ENCODE peak calls at places on chromosome 2, in ten cellular contexts. One of them, this sample, is unnamed.

GRCh38 chr2:165897741-165898140 is 55.8 kb downstream of the TTC21B start:
- DNase-seq in heart right ventricle: no peak
- DNase-seq in T-helper 1 cell: no peak
- DNase-seq in ELR: no peak
- DNase-seq in mesendoderm: no peak
- DNase-seq in cerebellum: no peak
- DNase-seq in NCI-H524: no peak
- DNase-seq in stomach: no peak
- DNase-seq in NCI-H774: no peak
- DNase-seq in WTC11: no peak
- DNase-seq in this sample: no peak

GRCh38 chr2:202269585-202269984 is 4.0 kb downstream of the NOP58 start:
- DNase-seq in ELR: peak; percentile 29
- DNase-seq in heart right ventricle: no peak
- DNase-seq in cerebellum: no peak
- DNase-seq in mesendoderm: no peak
- DNase-seq in WTC11: no peak
- DNase-seq in T-helper 1 cell: no peak
- DNase-seq in NCI-H524: no peak
- DNase-seq in NCI-H774: no peak
- DNase-seq in stomach: no peak
- DNase-seq in this sample: no peak

GRCh38 chr2:240138275-240138984 is 2.0 kb downstream of the OTOS start:
- DNase-seq in cerebellum: no peak
- DNase-seq in ELR: peak; percentile 61
- DNase-seq in mesendoderm: no peak
- DNase-seq in NCI-H774: no peak
- DNase-seq in T-helper 1 cell: no peak
- DNase-seq in stomach: no peak
- DNase-seq in WTC11: no peak
- DNase-seq in heart right ventricle: no peak
- DNase-seq in NCI-H524: no peak
- DNase-seq in this sample: no peak

GRCh38 chr2:220893411-220893810 is 678.7 kb downstream of the EPHA4 start:
- DNase-seq in heart right ventricle: no peak
- DNase-seq in mesendoderm: peak; percentile 78
- DNase-seq in NCI-H774: no peak
- DNase-seq in ELR: no peak
- DNase-seq in T-helper 1 cell: no peak
- DNase-seq in WTC11: no peak
- DNase-seq in cerebellum: no peak
- DNase-seq in NCI-H524: peak; percentile 33
- DNase-seq in stomach: no peak
- DNase-seq in this sample: no peak

GRCh38 chr2:146981921-146982320 is 862.9 kb upstream of the ACVR2A start:
- DNase-seq in cerebellum: no peak
- DNase-seq in heart right ventricle: no peak
- DNase-seq in NCI-H774: no peak
- DNase-seq in mesendoderm: no peak
- DNase-seq in ELR: no peak
- DNase-seq in NCI-H524: no peak
- DNase-seq in stomach: no peak
- DNase-seq in T-helper 1 cell: no peak
- DNase-seq in WTC11: no peak
- DNase-seq in this sample: no peak

GRCh38 chr2:71614976-71615768 is 161.8 kb downstream of the DYSF start:
- DNase-seq in T-helper 1 cell: no peak
- DNase-seq in NCI-H774: no peak
- DNase-seq in cerebellum: peak; percentile 84
- DNase-seq in ELR: no peak
- DNase-seq in mesendoderm: no peak
- DNase-seq in heart right ventricle: peak; percentile 91
- DNase-seq in WTC11: peak; percentile 5
- DNase-seq in NCI-H524: no peak
- DNase-seq in stomach: peak; percentile 34
- DNase-seq in this sample: peak; percentile 77

GRCh38 chr2:9474361-9475117 is at the start of gene IAH1:
- DNase-seq in heart right ventricle: peak; percentile 40
- DNase-seq in cerebellum: peak; percentile 87
- DNase-seq in NCI-H524: no peak
- DNase-seq in stomach: peak; percentile 63
- DNase-seq in mesendoderm: peak; percentile 36
- DNase-seq in NCI-H774: peak; percentile 25
- DNase-seq in ELR: peak; percentile 53
- DNase-seq in T-helper 1 cell: peak; percentile 65
- DNase-seq in WTC11: peak; percentile 27
- DNase-seq in this sample: peak; percentile 53

GRCh38 chr2:196718394-196718793 is 78.9 kb downstream of the CCDC150 start:
- DNase-seq in NCI-H774: no peak
- DNase-seq in heart right ventricle: no peak
- DNase-seq in NCI-H524: peak; percentile 31
- DNase-seq in cerebellum: no peak
- DNase-seq in mesendoderm: peak; percentile 11
- DNase-seq in T-helper 1 cell: no peak
- DNase-seq in ELR: no peak
- DNase-seq in WTC11: no peak
- DNase-seq in stomach: no peak
- DNase-seq in this sample: no peak

GRCh38 chr2:199463000-199463692 is 5.4 kb upstream of the SATB2 start:
- DNase-seq in NCI-H524: peak; percentile 50
- DNase-seq in stomach: peak; percentile 71
- DNase-seq in cerebellum: peak; percentile 50
- DNase-seq in ELR: peak; percentile 83
- DNase-seq in WTC11: peak; percentile 87
- DNase-seq in heart right ventricle: peak; percentile 44
- DNase-seq in NCI-H774: no peak
- DNase-seq in mesendoderm: peak; percentile 78
- DNase-seq in T-helper 1 cell: no peak
- DNase-seq in this sample: no peak

GRCh38 chr2:171334171-171334570 is 99.6 kb downstream of the METTL8 start:
- DNase-seq in NCI-H524: no peak
- DNase-seq in cerebellum: no peak
- DNase-seq in WTC11: no peak
- DNase-seq in T-helper 1 cell: no peak
- DNase-seq in ELR: no peak
- DNase-seq in NCI-H774: no peak
- DNase-seq in mesendoderm: no peak
- DNase-seq in stomach: peak; percentile 36
- DNase-seq in heart right ventricle: no peak
- DNase-seq in this sample: no peak

GRCh38 chr2:120988051-120988707 is 252.5 kb downstream of the GLI2 start:
- DNase-seq in T-helper 1 cell: no peak
- DNase-seq in ELR: no peak
- DNase-seq in mesendoderm: no peak
- DNase-seq in NCI-H524: no peak
- DNase-seq in heart right ventricle: no peak
- DNase-seq in NCI-H774: no peak
- DNase-seq in cerebellum: no peak
- DNase-seq in WTC11: no peak
- DNase-seq in stomach: peak; percentile 20
- DNase-seq in this sample: no peak

GRCh38 chr2:202072226-202072625 is 829 bp upstream of the KIAA2012 start:
- DNase-seq in NCI-H524: no peak
- DNase-seq in heart right ventricle: no peak
- DNase-seq in WTC11: no peak
- DNase-seq in NCI-H774: no peak
- DNase-seq in T-helper 1 cell: no peak
- DNase-seq in mesendoderm: peak; percentile 78
- DNase-seq in ELR: no peak
- DNase-seq in stomach: no peak
- DNase-seq in cerebellum: peak; percentile 28
- DNase-seq in this sample: no peak

GRCh38 chr2:40220177-40220925 is 231.5 kb downstream of the SLC8A1 start:
- DNase-seq in cerebellum: no peak
- DNase-seq in NCI-H774: no peak
- DNase-seq in ELR: peak; percentile 23
- DNase-seq in stomach: no peak
- DNase-seq in heart right ventricle: peak; percentile 30
- DNase-seq in WTC11: no peak
- DNase-seq in mesendoderm: no peak
- DNase-seq in T-helper 1 cell: no peak
- DNase-seq in NCI-H524: no peak
- DNase-seq in this sample: peak; percentile 33

GRCh38 chr2:240426797-240427721 is 8.4 kb upstream of the GPC1 start:
- DNase-seq in T-helper 1 cell: no peak
- DNase-seq in NCI-H524: no peak
- DNase-seq in ELR: peak; percentile 39
- DNase-seq in WTC11: peak; percentile 9
- DNase-seq in NCI-H774: no peak
- DNase-seq in stomach: peak; percentile 41
- DNase-seq in cerebellum: no peak
- DNase-seq in heart right ventricle: no peak
- DNase-seq in mesendoderm: no peak
- DNase-seq in this sample: no peak

GRCh38 chr2:217491271-217491670 is 511.5 kb downstream of the TNS1 start:
- DNase-seq in cerebellum: no peak
- DNase-seq in NCI-H524: no peak
- DNase-seq in heart right ventricle: no peak
- DNase-seq in WTC11: no peak
- DNase-seq in NCI-H774: no peak
- DNase-seq in ELR: no peak
- DNase-seq in stomach: no peak
- DNase-seq in mesendoderm: no peak
- DNase-seq in T-helper 1 cell: no peak
- DNase-seq in this sample: no peak

GRCh38 chr2:236749346-236749745 is 179.7 kb downstream of the ACKR3 start:
- DNase-seq in ELR: peak; percentile 56
- DNase-seq in NCI-H774: no peak
- DNase-seq in WTC11: no peak
- DNase-seq in heart right ventricle: no peak
- DNase-seq in mesendoderm: no peak
- DNase-seq in cerebellum: no peak
- DNase-seq in T-helper 1 cell: no peak
- DNase-seq in NCI-H524: no peak
- DNase-seq in stomach: no peak
- DNase-seq in this sample: no peak

GRCh38 chr2:159797468-159798375 is at the start of gene CD302:
- DNase-seq in NCI-H774: peak; percentile 42
- DNase-seq in stomach: peak; percentile 58
- DNase-seq in NCI-H524: no peak
- DNase-seq in cerebellum: peak; percentile 41
- DNase-seq in T-helper 1 cell: no peak
- DNase-seq in mesendoderm: peak; percentile 40
- DNase-seq in ELR: peak; percentile 71
- DNase-seq in WTC11: peak; percentile 63
- DNase-seq in heart right ventricle: peak; percentile 80
- DNase-seq in this sample: peak; percentile 57

GRCh38 chr2:28606986-28607441 is 111.2 kb downstream of the PLB1 start:
- DNase-seq in NCI-H524: peak; percentile 8
- DNase-seq in WTC11: peak; percentile 32
- DNase-seq in stomach: no peak
- DNase-seq in T-helper 1 cell: no peak
- DNase-seq in NCI-H774: no peak
- DNase-seq in heart right ventricle: no peak
- DNase-seq in mesendoderm: peak; percentile 98
- DNase-seq in cerebellum: no peak
- DNase-seq in ELR: peak; percentile 35
- DNase-seq in this sample: no peak

GRCh38 chr2:118016911-118017310 is 3.0 kb upstream of the CCDC93 start:
- DNase-seq in NCI-H524: no peak
- DNase-seq in cerebellum: no peak
- DNase-seq in mesendoderm: no peak
- DNase-seq in stomach: no peak
- DNase-seq in heart right ventricle: no peak
- DNase-seq in T-helper 1 cell: no peak
- DNase-seq in ELR: peak; percentile 47
- DNase-seq in NCI-H774: no peak
- DNase-seq in WTC11: no peak
- DNase-seq in this sample: no peak

GRCh38 chr2:17752892-17753802 is 463 bp downstream of the SMC6 start:
- DNase-seq in stomach: peak; percentile 56
- DNase-seq in cerebellum: peak; percentile 42
- DNase-seq in heart right ventricle: peak; percentile 40
- DNase-seq in NCI-H774: peak; percentile 20
- DNase-seq in WTC11: peak; percentile 53
- DNase-seq in mesendoderm: peak; percentile 83
- DNase-seq in NCI-H524: peak; percentile 20
- DNase-seq in T-helper 1 cell: peak; percentile 26
- DNase-seq in ELR: peak; percentile 72
- DNase-seq in this sample: peak; percentile 10

GRCh38 chr2:28649481-28650260 is 102.0 kb upstream of the PPP1CB start:
- DNase-seq in NCI-H774: no peak
- DNase-seq in T-helper 1 cell: no peak
- DNase-seq in heart right ventricle: no peak
- DNase-seq in NCI-H524: no peak
- DNase-seq in stomach: no peak
- DNase-seq in cerebellum: no peak
- DNase-seq in WTC11: no peak
- DNase-seq in mesendoderm: no peak
- DNase-seq in ELR: peak; percentile 75
- DNase-seq in this sample: no peak

GRCh38 chr2:66555076-66555475 is 120.2 kb downstream of the MEIS1 start:
- DNase-seq in cerebellum: no peak
- DNase-seq in NCI-H524: peak; percentile 8
- DNase-seq in WTC11: no peak
- DNase-seq in heart right ventricle: no peak
- DNase-seq in ELR: no peak
- DNase-seq in mesendoderm: no peak
- DNase-seq in NCI-H774: peak; percentile 19
- DNase-seq in stomach: no peak
- DNase-seq in T-helper 1 cell: no peak
- DNase-seq in this sample: no peak

GRCh38 chr2:109689973-109690372 is 75.8 kb downstream of the SOWAHC start:
- DNase-seq in stomach: no peak
- DNase-seq in NCI-H524: no peak
- DNase-seq in NCI-H774: no peak
- DNase-seq in WTC11: no peak
- DNase-seq in mesendoderm: no peak
- DNase-seq in cerebellum: no peak
- DNase-seq in heart right ventricle: no peak
- DNase-seq in T-helper 1 cell: no peak
- DNase-seq in ELR: no peak
- DNase-seq in this sample: no peak

GRCh38 chr2:123200035-123200434 is 825.1 kb upstream of the CNTNAP5 start:
- DNase-seq in NCI-H524: no peak
- DNase-seq in ELR: peak; percentile 12
- DNase-seq in heart right ventricle: no peak
- DNase-seq in mesendoderm: no peak
- DNase-seq in T-helper 1 cell: no peak
- DNase-seq in NCI-H774: no peak
- DNase-seq in stomach: no peak
- DNase-seq in WTC11: no peak
- DNase-seq in cerebellum: no peak
- DNase-seq in this sample: no peak

GRCh38 chr2:13193900-13194299 is 477.2 kb downstream of the TRIB2 start:
- DNase-seq in ELR: peak; percentile 67
- DNase-seq in cerebellum: no peak
- DNase-seq in stomach: no peak
- DNase-seq in WTC11: no peak
- DNase-seq in mesendoderm: peak; percentile 72
- DNase-seq in NCI-H774: peak; percentile 24
- DNase-seq in heart right ventricle: no peak
- DNase-seq in NCI-H524: peak; percentile 10
- DNase-seq in T-helper 1 cell: no peak
- DNase-seq in this sample: no peak

GRCh38 chr2:219128401-219128800 is 32.2 kb downstream of the NHEJ1 start:
- DNase-seq in WTC11: no peak
- DNase-seq in NCI-H774: no peak
- DNase-seq in NCI-H524: no peak
- DNase-seq in cerebellum: no peak
- DNase-seq in stomach: no peak
- DNase-seq in mesendoderm: peak; percentile 32
- DNase-seq in T-helper 1 cell: no peak
- DNase-seq in heart right ventricle: no peak
- DNase-seq in ELR: no peak
- DNase-seq in this sample: no peak

GRCh38 chr2:150076281-150076680 is 411.2 kb downstream of the RND3 start:
- DNase-seq in T-helper 1 cell: no peak
- DNase-seq in WTC11: no peak
- DNase-seq in heart right ventricle: no peak
- DNase-seq in mesendoderm: no peak
- DNase-seq in ELR: peak; percentile 89
- DNase-seq in NCI-H524: no peak
- DNase-seq in stomach: no peak
- DNase-seq in cerebellum: no peak
- DNase-seq in NCI-H774: no peak
- DNase-seq in this sample: no peak

GRCh38 chr2:70440621-70441020 is 113.0 kb downstream of the TGFA start:
- DNase-seq in stomach: no peak
- DNase-seq in ELR: no peak
- DNase-seq in T-helper 1 cell: peak; percentile 12
- DNase-seq in WTC11: no peak
- DNase-seq in NCI-H774: no peak
- DNase-seq in heart right ventricle: no peak
- DNase-seq in NCI-H524: no peak
- DNase-seq in mesendoderm: no peak
- DNase-seq in cerebellum: no peak
- DNase-seq in this sample: no peak

This sample was measured in mucosa of gallbladder.